ENCODE peak calls at places on chromosomes 7 and 10, in four cellular contexts. P is sciatic nerve, Z is amygdala, B is cardiac muscle cell. D is an unnamed sample.

GRCh38 chr7:90530263-90530662 is 60.8 kb downstream of the PTTG1IP2 start:
- DNase-seq in P (no peak), Z (no peak), B (no peak), D (no peak)

GRCh38 chr10:5545778-5546710 is 21.3 kb downstream of the CALML3 start:
- DNase-seq in P (peak; percentile 76), Z (no peak), B (no peak), D (peak; percentile 43)

GRCh38 chr7:102390697-102391484 is 5.3 kb upstream of the PRKRIP1 start:
- DNase-seq in P (peak; percentile 92), Z (peak; percentile 60), B (peak; percentile 88), D (peak; percentile 87)

GRCh38 chr7:98613601-98614425 is 3.3 kb upstream of the NPTX2 start:
- DNase-seq in P (no peak), Z (no peak), B (peak; percentile 76), D (no peak)

GRCh38 chr10:59692113-59692512 is 17.5 kb downstream of the SLC16A9 start:
- DNase-seq in P (no peak), Z (no peak), B (no peak), D (no peak)

GRCh38 chr10:6755891-6756460 is 175.9 kb upstream of the PRKCQ start:
- DNase-seq in P (no peak), Z (no peak), B (no peak), D (no peak)

GRCh38 chr10:14330390-14331071 is at the start of gene FRMD4A:
- DNase-seq in P (no peak), Z (no peak), B (peak; percentile 5), D (no peak)

GRCh38 chr7:126570845-126571244 is 681.9 kb downstream of the GRM8 start:
- DNase-seq in P (no peak), Z (no peak), B (no peak), D (no peak)

GRCh38 chr10:97024181-97025073 is 161.3 kb downstream of the SLIT1 start:
- DNase-seq in P (peak; percentile 49), Z (no peak), B (peak; percentile 66), D (no peak)

GRCh38 chr10:66671562-66671961 is 254.3 kb upstream of the LRRTM3 start:
- DNase-seq in P (no peak), Z (no peak), B (no peak), D (no peak)

GRCh38 chr7:47427046-47427643 is 154.8 kb downstream of the TNS3 start:
- DNase-seq in P (no peak), Z (no peak), B (no peak), D (no peak)

GRCh38 chr10:42112331-42113157 is 525.8 kb downstream of the ZNF33B start:
- DNase-seq in P (peak; percentile 48), Z (no peak), B (no peak), D (no peak)

GRCh38 chr10:72297281-72297967 is 23.7 kb downstream of the DDIT4 start:
- DNase-seq in P (peak; percentile 91), Z (peak; percentile 41), B (no peak), D (peak; percentile 87)

GRCh38 chr10:87837445-87837844 is 19.4 kb upstream of the ATAD1 start:
- DNase-seq in P (no peak), Z (no peak), B (no peak), D (no peak)

GRCh38 chr7:16078076-16078952 is 343.0 kb downstream of the CRPPA start:
- DNase-seq in P (no peak), Z (no peak), B (peak; percentile 76), D (peak; percentile 83)

GRCh38 chr10:20142311-20142710 is 326.1 kb downstream of the PLXDC2 start:
- DNase-seq in P (no peak), Z (no peak), B (no peak), D (no peak)

GRCh38 chr7:21851445-21852043 is 94.2 kb downstream of the CDCA7L start:
- DNase-seq in P (no peak), Z (no peak), B (no peak), D (no peak)

GRCh38 chr7:44325181-44325671 is at the start of gene CAMK2B:
- DNase-seq in P (no peak), Z (no peak), B (peak; percentile 61), D (no peak)

GRCh38 chr10:60171436-60172013 is 218.2 kb downstream of the ANK3 start:
- DNase-seq in P (no peak), Z (no peak), B (no peak), D (no peak)

GRCh38 chr10:99393683-99394082 is 36.7 kb downstream of the GOT1 start:
- DNase-seq in P (no peak), Z (no peak), B (no peak), D (no peak)

GRCh38 chr7:463362-464176 is 56.1 kb downstream of the PDGFA start:
- DNase-seq in P (peak; percentile 53), Z (no peak), B (no peak), D (no peak)

GRCh38 chr10:62620491-62620890 is 184.0 kb upstream of the ADO start:
- DNase-seq in P (no peak), Z (no peak), B (no peak), D (no peak)

GRCh38 chr7:40571796-40572195 is 437.0 kb downstream of the SUGCT start:
- DNase-seq in P (no peak), Z (no peak), B (peak; percentile 95), D (no peak)

GRCh38 chr7:88200793-88201192 is 19.0 kb downstream of the SRI start:
- DNase-seq in P (no peak), Z (no peak), B (no peak), D (no peak)

D was measured in K562.